ENCODE peak calls at places on chromosomes 6 and 20, in seven cellular contexts. A is astrocyte of the spinal cord, M is IMR-90, K is fibroblast of mammary gland, T is epithelial cell of esophagus, H is progenitor cell of endocrine pancreas, C is HFFc6. V is an unnamed sample.
A peak's percentile ranks its signal among the peaks of the same experiment; 100 is the strongest.

GRCh38 chr6:157023958-157024357 is 246.8 kb downstream of the ARID1B start:
- DNase-seq in C (no peak), A (peak; percentile 51), M (peak; percentile 83), H (no peak), T (no peak), K (peak; percentile 39), V (no peak)

GRCh38 chr6:51841656-51842055 is 245.8 kb downstream of the PKHD1 start:
- DNase-seq in H (no peak), K (no peak), C (no peak), M (no peak), T (no peak), A (no peak), V (no peak)

GRCh38 chr6:83057705-83058321 is 7.8 kb downstream of the UBE3D start:
- DNase-seq in A (peak; percentile 51), K (peak; percentile 56), M (peak; percentile 55), C (peak; percentile 22), T (peak; percentile 66), H (peak; percentile 18), V (peak; percentile 68)

GRCh38 chr20:15860850-15861249 is 712.4 kb downstream of the KIF16B start:
- DNase-seq in A (no peak), K (no peak), T (no peak), H (no peak), M (no peak), C (no peak), V (no peak)

GRCh38 chr6:69624944-69625343 is 171.9 kb downstream of the LMBRD1 start:
- DNase-seq in K (no peak), M (no peak), A (no peak), C (no peak), T (peak; percentile 7), H (no peak), V (no peak)

GRCh38 chr20:44705364-44706094 is 9.6 kb upstream of the CCN5 start:
- DNase-seq in M (no peak), A (no peak), C (no peak), K (no peak), T (no peak), H (no peak), V (no peak)

GRCh38 chr6:10542135-10542689 is 21.1 kb downstream of the GCNT2 start:
- DNase-seq in H (no peak), M (no peak), K (no peak), A (no peak), C (no peak), T (no peak), V (no peak)

GRCh38 chr20:44938637-44939036 is 21.6 kb downstream of the TOMM34 start:
- DNase-seq in M (no peak), A (no peak), T (peak; percentile 7), K (peak; percentile 6), H (no peak), C (no peak), V (no peak)

GRCh38 chr6:14799928-14800327 is 445.9 kb upstream of the JARID2 start:
- DNase-seq in H (no peak), M (peak; percentile 81), C (peak; percentile 66), T (peak; percentile 76), K (peak; percentile 88), A (peak; percentile 78), V (peak; percentile 83)

GRCh38 chr20:43009497-43009896 is 180.2 kb downstream of the PTPRT start:
- DNase-seq in H (no peak), K (no peak), A (no peak), C (no peak), T (no peak), M (no peak), V (no peak)

GRCh38 chr6:90434096-90434495 is 137.5 kb upstream of the BACH2 start:
- DNase-seq in A (no peak), M (no peak), T (no peak), C (no peak), H (no peak), K (no peak), V (no peak)

GRCh38 chr6:25100288-25100687 is 164.5 kb upstream of the RIPOR2 start:
- DNase-seq in H (no peak), C (no peak), K (peak; percentile 24), T (peak; percentile 29), M (peak; percentile 60), A (no peak), V (peak; percentile 7)

GRCh38 chr6:52975580-52975979 is 19.5 kb downstream of the GSTA4 start:
- DNase-seq in K (peak; percentile 28), T (no peak), M (peak; percentile 29), A (peak; percentile 14), H (no peak), C (peak; percentile 42), V (no peak)

GRCh38 chr6:153045271-153045670 is 42.8 kb upstream of the MTRF1L start:
- DNase-seq in H (no peak), T (no peak), M (no peak), A (no peak), K (no peak), C (no peak), V (no peak)

GRCh38 chr6:46626228-46626909 is 26.2 kb downstream of the CYP39A1 start:
- DNase-seq in K (peak; percentile 53), M (peak; percentile 21), A (peak; percentile 56), C (peak; percentile 6), H (no peak), T (peak; percentile 42), V (peak; percentile 62)

GRCh38 chr6:119526609-119527605 is 177.3 kb upstream of the MAN1A1 start:
- DNase-seq in T (no peak), H (no peak), K (peak; percentile 35), M (no peak), C (no peak), A (peak; percentile 8), V (peak; percentile 3)

GRCh38 chr6:31568537-31568961 is 3.5 kb upstream of the LTA start:
- DNase-seq in A (no peak), M (no peak), T (no peak), C (no peak), H (no peak), K (no peak), V (no peak)

GRCh38 chr6:37576336-37576737 is 76.6 kb upstream of the CCDC167 start:
- DNase-seq in M (peak; percentile 88), K (peak; percentile 75), A (peak; percentile 63), C (peak; percentile 85), T (peak; percentile 83), H (no peak), V (peak; percentile 72)

GRCh38 chr20:373171-373890 is 7.2 kb upstream of the TRIB3 start:
- DNase-seq in T (peak; percentile 89), M (peak; percentile 92), K (peak; percentile 84), C (peak; percentile 68), H (no peak), A (peak; percentile 69), V (peak; percentile 83)

GRCh38 chr6:26383624-26384417 is 913 bp downstream of the BTN2A2 start:
- DNase-seq in M (peak; percentile 72), K (peak; percentile 78), C (peak; percentile 54), H (no peak), A (peak; percentile 75), T (peak; percentile 67), V (peak; percentile 73)

GRCh38 chr6:97703661-97704060 is 420.6 kb upstream of the MMS22L start:
- DNase-seq in A (peak; percentile 31), C (no peak), M (no peak), K (no peak), H (no peak), T (peak; percentile 53), V (no peak)

GRCh38 chr6:97702226-97702625 is 419.2 kb upstream of the MMS22L start:
- DNase-seq in A (no peak), T (peak; percentile 9), M (no peak), C (no peak), K (no peak), H (no peak), V (no peak)

GRCh38 chr6:97705568-97705967 is 422.6 kb upstream of the MMS22L start:
- DNase-seq in K (peak; percentile 17), T (peak; percentile 17), C (no peak), H (no peak), M (peak; percentile 2), A (peak; percentile 11), V (peak; percentile 14)
- TF ChIP-seq CTCF in K (peak; percentile 40), T (peak; percentile 44), C (peak; percentile 27), H (peak; percentile 58), M (peak; percentile 31), A (peak; percentile 48), V (peak; percentile 51)

DNA sequence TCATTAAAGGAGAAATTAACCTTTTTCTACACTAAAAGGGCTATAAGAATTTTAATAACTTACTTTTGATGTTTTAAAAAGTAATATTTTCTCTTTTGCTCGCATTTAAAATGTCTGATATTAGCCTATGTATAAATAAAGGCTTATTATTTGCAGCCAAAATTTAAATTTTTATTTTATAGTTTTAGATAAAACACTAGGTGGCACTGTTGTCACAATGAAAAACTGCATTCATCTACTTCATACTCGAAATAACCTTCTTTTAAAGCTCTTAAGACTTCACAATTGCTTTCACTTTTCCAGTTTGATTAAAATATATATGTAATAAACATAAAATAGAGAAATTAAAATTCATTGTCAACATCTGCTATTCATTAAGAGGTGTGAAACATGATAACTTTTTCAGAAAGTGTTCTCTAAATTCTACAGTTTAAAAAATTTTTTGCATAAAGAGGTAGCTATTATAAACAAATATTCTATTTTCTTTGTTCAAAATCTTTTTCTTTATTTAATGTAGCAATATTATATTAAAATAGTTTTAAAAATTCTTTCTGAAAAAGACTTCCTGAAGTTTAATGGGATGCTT is 78.8 kb upstream of the DEFB112 start:
- DNase-seq in A (peak; percentile 31), K (peak; percentile 26), M (peak; percentile 24), C (peak; percentile 23), H (no peak), T (peak; percentile 19), V (peak; percentile 23)
- TF ChIP-seq CTCF in A (peak; percentile 39), K (peak; percentile 39), M (peak; percentile 54), C (peak; percentile 84), H (peak; percentile 77), T (peak; percentile 23), V (peak; percentile 20)

GRCh38 chr6:85385636-85386315 is 64.1 kb upstream of the NT5E start:
- DNase-seq in H (no peak), T (no peak), A (no peak), C (no peak), M (no peak), K (no peak), V (no peak)

GRCh38 chr6:85389180-85389797 is 60.6 kb upstream of the NT5E start:
- DNase-seq in A (no peak), M (no peak), K (no peak), T (no peak), C (no peak), H (no peak), V (no peak)

GRCh38 chr6:85390775-85391174 is 59.1 kb upstream of the NT5E start:
- DNase-seq in T (peak; percentile 33), K (peak; percentile 18), C (peak; percentile 21), A (no peak), M (peak; percentile 68), H (no peak), V (no peak)

GRCh38 chr6:85390105-85390728 is 59.7 kb upstream of the NT5E start:
- DNase-seq in H (no peak), T (peak; percentile 24), K (peak; percentile 18), C (peak; percentile 29), M (peak; percentile 22), A (no peak), V (no peak)

DNA sequence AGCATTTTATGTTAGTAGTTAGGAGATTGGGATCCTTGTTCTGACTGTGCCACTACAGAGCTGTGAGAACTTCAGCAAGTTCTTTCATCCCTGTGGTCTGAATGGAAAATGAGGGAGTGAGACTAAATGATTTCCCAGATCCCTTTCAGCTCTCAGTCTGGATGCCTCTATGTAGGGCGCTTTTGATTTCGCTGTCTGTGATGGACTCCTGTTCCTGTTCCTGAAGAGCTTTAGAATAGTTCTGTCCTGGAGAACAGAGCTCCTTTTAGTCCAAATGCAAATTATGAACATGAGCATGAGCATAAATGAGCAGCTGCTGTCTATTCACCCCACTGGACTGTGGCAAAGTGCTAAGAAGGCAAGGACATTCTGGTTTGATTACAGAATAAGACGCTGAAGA is 61.4 kb upstream of the NT5E start:
- DNase-seq in H (no peak), M (no peak), A (no peak), K (no peak), T (no peak), C (no peak), V (no peak)
- TF ChIP-seq CTCF in H (no peak), M (no peak), A (no peak), K (no peak), T (no peak), C (no peak), V (no peak)

GRCh38 chr6:64415936-64416335 is 780.3 kb downstream of the PHF3 start:
- DNase-seq in C (no peak), M (no peak), T (no peak), K (peak; percentile 56), A (no peak), H (no peak), V (no peak)
- TF ChIP-seq CTCF in C (no peak), M (no peak), T (no peak), K (no peak), A (no peak), H (no peak), V (no peak)